ENCODE peak calls at places on chromosome 9, in six cellular contexts. One of them, this sample, is unnamed.
A peak's percentile ranks its signal among the peaks of the same experiment; 100 is the strongest.

GRCh38 chr9:123376218-123377071 is 20.4 kb downstream of the CRB2 start:
- DNase-seq in Peyer's patch: no peak
- DNase-seq in bronchial epithelial cell: no peak
- DNase-seq in right atrium auricular region: no peak
- DNase-seq in astrocyte of the cerebellum: no peak
- DNase-seq in fibroblast of pulmonary artery: no peak
- DNase-seq in this sample: no peak

GRCh38 chr9:76664120-76664519 is 100.1 kb upstream of the PCA3 start:
- DNase-seq in astrocyte of the cerebellum: no peak
- DNase-seq in Peyer's patch: no peak
- DNase-seq in fibroblast of pulmonary artery: no peak
- DNase-seq in bronchial epithelial cell: no peak
- DNase-seq in right atrium auricular region: no peak
- DNase-seq in this sample: no peak

GRCh38 chr9:133139246-133140173 is 18.5 kb upstream of the RALGDS start:
- DNase-seq in fibroblast of pulmonary artery: no peak
- DNase-seq in Peyer's patch: peak; percentile 57
- DNase-seq in bronchial epithelial cell: no peak
- DNase-seq in right atrium auricular region: no peak
- DNase-seq in astrocyte of the cerebellum: no peak
- DNase-seq in this sample: no peak

GRCh38 chr9:113990975-113991471 is 87.1 kb downstream of the AMBP start:
- DNase-seq in astrocyte of the cerebellum: no peak
- DNase-seq in Peyer's patch: peak; percentile 4
- DNase-seq in fibroblast of pulmonary artery: no peak
- DNase-seq in right atrium auricular region: no peak
- DNase-seq in bronchial epithelial cell: no peak
- DNase-seq in this sample: no peak

GRCh38 chr9:121226186-121226585 is 24.5 kb upstream of the RAB14 start:
- DNase-seq in fibroblast of pulmonary artery: no peak
- DNase-seq in Peyer's patch: no peak
- DNase-seq in right atrium auricular region: no peak
- DNase-seq in astrocyte of the cerebellum: no peak
- DNase-seq in bronchial epithelial cell: peak; percentile 53
- DNase-seq in this sample: no peak

GRCh38 chr9:125537442-125538091 is 169.4 kb downstream of the MAPKAP1 start:
- DNase-seq in astrocyte of the cerebellum: no peak
- DNase-seq in fibroblast of pulmonary artery: no peak
- DNase-seq in bronchial epithelial cell: no peak
- DNase-seq in right atrium auricular region: no peak
- DNase-seq in Peyer's patch: no peak
- DNase-seq in this sample: no peak

GRCh38 chr9:34741628-34742027 is 31.7 kb upstream of the CCL21 start:
- DNase-seq in bronchial epithelial cell: peak; percentile 22
- DNase-seq in right atrium auricular region: no peak
- DNase-seq in astrocyte of the cerebellum: no peak
- DNase-seq in fibroblast of pulmonary artery: peak; percentile 46
- DNase-seq in Peyer's patch: no peak
- DNase-seq in this sample: no peak

GRCh38 chr9:87475463-87475862 is 22.2 kb upstream of the DAPK1 start:
- DNase-seq in bronchial epithelial cell: no peak
- DNase-seq in right atrium auricular region: no peak
- DNase-seq in fibroblast of pulmonary artery: no peak
- DNase-seq in Peyer's patch: no peak
- DNase-seq in astrocyte of the cerebellum: no peak
- DNase-seq in this sample: no peak

GRCh38 chr9:37936376-37936775 is 32.4 kb upstream of the SLC25A51 start:
- DNase-seq in astrocyte of the cerebellum: no peak
- DNase-seq in right atrium auricular region: no peak
- DNase-seq in fibroblast of pulmonary artery: no peak
- DNase-seq in bronchial epithelial cell: no peak
- DNase-seq in Peyer's patch: no peak
- DNase-seq in this sample: no peak

GRCh38 chr9:131291795-131292315 is 2.3 kb downstream of the PLPP7 start:
- DNase-seq in astrocyte of the cerebellum: no peak
- DNase-seq in fibroblast of pulmonary artery: no peak
- DNase-seq in bronchial epithelial cell: no peak
- DNase-seq in Peyer's patch: no peak
- DNase-seq in right atrium auricular region: no peak
- DNase-seq in this sample: no peak

GRCh38 chr9:97852399-97853055 is 499 bp upstream of the FOXE1 start:
- DNase-seq in right atrium auricular region: no peak
- DNase-seq in bronchial epithelial cell: no peak
- DNase-seq in fibroblast of pulmonary artery: no peak
- DNase-seq in astrocyte of the cerebellum: no peak
- DNase-seq in Peyer's patch: no peak
- DNase-seq in this sample: no peak

GRCh38 chr9:97853844-97854695 is 1.0 kb downstream of the FOXE1 start:
- DNase-seq in bronchial epithelial cell: peak; percentile 48
- DNase-seq in astrocyte of the cerebellum: no peak
- DNase-seq in right atrium auricular region: no peak
- DNase-seq in fibroblast of pulmonary artery: peak; percentile 30
- DNase-seq in Peyer's patch: no peak
- DNase-seq in this sample: no peak

GRCh38 chr9:97852001-97852398 is 1.0 kb upstream of the FOXE1 start:
- DNase-seq in Peyer's patch: no peak
- DNase-seq in astrocyte of the cerebellum: no peak
- DNase-seq in fibroblast of pulmonary artery: no peak
- DNase-seq in bronchial epithelial cell: no peak
- DNase-seq in right atrium auricular region: no peak
- DNase-seq in this sample: no peak

GRCh38 chr9:97854696-97855485 is 1.9 kb downstream of the FOXE1 start:
- DNase-seq in fibroblast of pulmonary artery: no peak
- DNase-seq in right atrium auricular region: peak; percentile 43
- DNase-seq in astrocyte of the cerebellum: no peak
- DNase-seq in Peyer's patch: no peak
- DNase-seq in bronchial epithelial cell: no peak
- DNase-seq in this sample: no peak

DNA sequence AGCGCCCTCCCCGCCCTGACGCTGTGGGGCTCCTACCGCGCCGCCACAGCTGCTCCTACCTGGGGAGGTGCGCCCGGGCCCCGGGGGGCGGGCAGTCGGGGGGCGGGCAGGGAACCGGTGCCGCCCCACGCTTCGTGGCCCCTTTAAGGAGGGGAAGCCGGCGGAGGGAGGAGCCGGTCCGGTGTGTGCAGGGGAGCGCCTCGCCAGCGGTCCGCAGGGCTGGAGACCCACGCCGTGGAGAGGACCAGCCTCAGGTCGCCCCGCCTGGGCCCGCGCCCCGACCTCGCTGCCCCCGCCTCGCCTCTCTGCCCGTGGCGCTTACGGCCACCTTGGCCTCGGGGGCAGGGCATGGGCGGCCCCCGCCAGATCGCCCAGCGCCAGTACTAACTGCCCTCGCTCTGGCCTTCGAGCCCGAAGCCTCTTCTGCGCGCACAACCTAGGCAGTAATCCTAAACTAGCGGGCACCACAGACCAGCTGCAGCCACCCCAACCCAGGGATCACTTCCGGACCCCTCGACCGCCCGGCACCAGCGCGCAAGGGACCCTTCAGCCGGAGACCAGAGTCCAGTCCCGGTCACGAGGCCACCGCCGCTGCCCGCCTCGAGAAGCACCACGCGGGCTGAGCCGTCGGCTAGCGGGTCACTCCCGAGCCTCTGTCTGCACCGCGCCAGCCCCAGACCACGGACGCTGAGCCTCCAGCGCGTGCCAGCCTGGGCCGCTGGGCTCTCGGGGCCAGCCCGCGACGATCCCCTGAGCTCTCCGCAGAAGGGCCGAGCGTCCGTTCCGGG is at the start of gene FOXE1:
- DNase-seq in right atrium auricular region: no peak
- DNase-seq in fibroblast of pulmonary artery: no peak
- DNase-seq in astrocyte of the cerebellum: no peak
- DNase-seq in Peyer's patch: no peak
- DNase-seq in bronchial epithelial cell: no peak
- DNase-seq in this sample: no peak
- H3K4me3 ChIP-seq in right atrium auricular region: peak within 1 kb of the TSS; percentile 44
- H3K4me3 ChIP-seq in fibroblast of pulmonary artery: no peak within 1 kb of the TSS
- H3K4me3 ChIP-seq in astrocyte of the cerebellum: peak within 1 kb of the TSS; percentile 7
- H3K4me3 ChIP-seq in Peyer's patch: peak within 1 kb of the TSS; percentile 14
- H3K4me3 ChIP-seq in bronchial epithelial cell: peak within 1 kb of the TSS; percentile 44
- H3K4me3 ChIP-seq in this sample: peak within 1 kb of the TSS; percentile 17

GRCh38 chr9:100731038-100731556 is 153.2 kb downstream of the CAVIN4 start:
- DNase-seq in right atrium auricular region: no peak
- DNase-seq in fibroblast of pulmonary artery: no peak
- DNase-seq in astrocyte of the cerebellum: no peak
- DNase-seq in bronchial epithelial cell: no peak
- DNase-seq in Peyer's patch: no peak
- DNase-seq in this sample: no peak

GRCh38 chr9:100730126-100730525 is 152.2 kb downstream of the CAVIN4 start:
- DNase-seq in fibroblast of pulmonary artery: no peak
- DNase-seq in right atrium auricular region: no peak
- DNase-seq in astrocyte of the cerebellum: no peak
- DNase-seq in Peyer's patch: no peak
- DNase-seq in bronchial epithelial cell: no peak
- DNase-seq in this sample: no peak

GRCh38 chr9:100724932-100725331 is 147.1 kb downstream of the CAVIN4 start:
- DNase-seq in astrocyte of the cerebellum: no peak
- DNase-seq in fibroblast of pulmonary artery: no peak
- DNase-seq in Peyer's patch: no peak
- DNase-seq in bronchial epithelial cell: no peak
- DNase-seq in right atrium auricular region: no peak
- DNase-seq in this sample: no peak

GRCh38 chr9:100720922-100721321 is 143.0 kb downstream of the CAVIN4 start:
- DNase-seq in fibroblast of pulmonary artery: peak; percentile 71
- DNase-seq in right atrium auricular region: no peak
- DNase-seq in Peyer's patch: no peak
- DNase-seq in bronchial epithelial cell: no peak
- DNase-seq in astrocyte of the cerebellum: no peak
- DNase-seq in this sample: no peak

GRCh38 chr9:100725376-100725775 is 147.5 kb downstream of the CAVIN4 start:
- DNase-seq in Peyer's patch: no peak
- DNase-seq in right atrium auricular region: no peak
- DNase-seq in fibroblast of pulmonary artery: peak; percentile 30
- DNase-seq in bronchial epithelial cell: no peak
- DNase-seq in astrocyte of the cerebellum: no peak
- DNase-seq in this sample: no peak
- H3K4me3 ChIP-seq in Peyer's patch: no peak overlapping the region
- H3K4me3 ChIP-seq in right atrium auricular region: no peak overlapping the region
- H3K4me3 ChIP-seq in fibroblast of pulmonary artery: no peak overlapping the region
- H3K4me3 ChIP-seq in bronchial epithelial cell: no peak overlapping the region
- H3K4me3 ChIP-seq in astrocyte of the cerebellum: no peak overlapping the region
- H3K4me3 ChIP-seq in this sample: no peak overlapping the region

DNA sequence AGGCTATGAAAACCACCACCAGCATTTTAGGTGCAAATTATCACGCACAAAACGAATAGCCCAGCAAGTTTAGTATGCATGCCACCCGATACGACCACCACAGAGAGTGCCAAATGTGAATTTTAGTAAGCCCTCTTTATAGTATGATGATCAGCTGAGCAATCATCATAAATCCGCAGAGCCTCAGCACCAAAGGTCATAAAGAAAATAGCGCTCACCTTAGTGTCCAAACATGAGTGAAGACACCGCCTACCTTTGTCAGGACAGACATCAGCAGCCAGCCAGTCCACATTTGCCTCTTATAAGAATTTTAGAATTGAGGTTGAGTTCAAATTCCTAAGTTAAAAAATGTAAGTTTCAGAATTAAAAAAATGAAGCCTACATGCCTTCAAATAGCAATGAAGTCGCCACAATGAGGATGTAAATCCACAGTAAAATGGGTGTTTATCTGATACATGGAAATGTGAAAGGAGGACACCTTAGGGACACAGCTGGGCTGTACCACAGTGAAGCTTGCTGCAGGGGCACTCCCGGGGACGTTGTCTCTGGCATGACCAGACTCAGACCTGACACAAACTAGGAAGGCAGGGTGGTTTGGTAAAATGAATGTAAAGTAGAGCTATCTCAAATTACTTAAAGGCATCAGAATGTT is 149.0 kb downstream of the AUH start:
- DNase-seq in right atrium auricular region: no peak
- DNase-seq in fibroblast of pulmonary artery: no peak
- DNase-seq in bronchial epithelial cell: no peak
- DNase-seq in astrocyte of the cerebellum: no peak
- DNase-seq in Peyer's patch: no peak
- DNase-seq in this sample: no peak
- H3K4me3 ChIP-seq in right atrium auricular region: no peak overlapping the region
- H3K4me3 ChIP-seq in fibroblast of pulmonary artery: no peak overlapping the region
- H3K4me3 ChIP-seq in bronchial epithelial cell: no peak overlapping the region
- H3K4me3 ChIP-seq in astrocyte of the cerebellum: no peak overlapping the region
- H3K4me3 ChIP-seq in Peyer's patch: peak overlapping the region; percentile 2
- H3K4me3 ChIP-seq in this sample: no peak overlapping the region

DNA sequence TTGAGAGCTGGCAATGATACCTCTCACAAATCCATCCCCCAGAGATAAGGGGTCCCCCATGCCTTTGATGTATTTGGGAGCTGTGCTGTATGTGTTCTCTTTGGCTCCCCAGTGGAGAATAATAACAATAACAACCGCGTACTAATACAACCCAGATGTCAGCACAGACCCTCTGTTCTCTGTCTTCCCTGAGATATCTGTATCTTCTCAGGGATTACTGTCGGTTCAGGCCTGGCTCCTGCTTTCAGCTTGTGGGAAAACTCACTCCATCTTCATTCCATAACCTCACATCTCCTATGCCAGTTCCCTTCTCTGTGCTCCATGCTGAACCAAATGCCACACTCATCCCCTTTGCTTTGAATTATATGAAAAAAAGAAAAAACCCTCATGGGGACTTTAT is 76.2 kb downstream of the TMC1 start:
- DNase-seq in fibroblast of pulmonary artery: no peak
- DNase-seq in astrocyte of the cerebellum: no peak
- DNase-seq in bronchial epithelial cell: no peak
- DNase-seq in right atrium auricular region: no peak
- DNase-seq in Peyer's patch: no peak
- DNase-seq in this sample: no peak
- H3K4me3 ChIP-seq in fibroblast of pulmonary artery: no peak overlapping the region
- H3K4me3 ChIP-seq in astrocyte of the cerebellum: no peak overlapping the region
- H3K4me3 ChIP-seq in bronchial epithelial cell: no peak overlapping the region
- H3K4me3 ChIP-seq in right atrium auricular region: no peak overlapping the region
- H3K4me3 ChIP-seq in Peyer's patch: no peak overlapping the region
- H3K4me3 ChIP-seq in this sample: no peak overlapping the region

DNA sequence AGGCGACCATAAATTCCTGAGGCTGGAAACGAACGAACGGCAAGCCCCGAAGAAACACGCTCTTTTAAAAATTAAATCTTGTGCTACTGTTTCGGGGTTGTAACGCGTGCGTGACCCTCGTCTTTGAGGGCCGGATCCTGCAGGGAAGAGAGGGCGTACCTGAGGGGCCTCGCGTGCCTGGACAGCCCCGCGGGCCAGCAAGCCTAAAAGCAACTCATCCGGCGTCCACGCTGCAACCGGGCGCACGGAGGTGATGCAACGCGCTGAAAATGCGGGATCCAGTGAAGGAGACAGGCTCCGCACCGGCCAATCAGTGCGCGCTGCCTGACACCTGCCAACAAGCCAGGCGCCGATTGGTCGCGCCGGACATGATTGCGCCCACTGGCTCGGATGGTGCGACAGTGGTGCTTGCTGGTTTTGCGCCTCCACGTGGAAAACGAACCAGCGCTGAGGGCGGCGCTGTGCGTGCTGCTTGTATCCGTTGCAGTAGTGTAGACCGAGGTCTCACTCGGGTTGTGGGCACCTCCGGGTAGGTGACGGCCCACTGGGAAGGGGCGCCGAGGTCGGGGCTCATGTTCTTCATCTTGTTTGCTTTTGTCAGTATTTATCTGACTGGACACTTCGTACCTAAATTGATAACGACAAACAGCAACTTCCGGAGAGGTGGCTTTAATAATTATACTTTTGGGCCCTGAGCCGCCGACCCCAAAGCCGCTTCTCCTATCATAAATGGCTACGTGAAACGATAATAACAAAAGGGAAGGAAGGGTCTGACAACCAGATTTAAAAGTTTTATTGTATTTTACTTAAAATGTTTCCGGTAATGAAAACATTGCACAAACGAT is at the start of gene IARS1:
- DNase-seq in bronchial epithelial cell: peak; percentile 94
- DNase-seq in astrocyte of the cerebellum: peak; percentile 94
- DNase-seq in right atrium auricular region: peak; percentile 100
- DNase-seq in fibroblast of pulmonary artery: peak; percentile 99
- DNase-seq in Peyer's patch: peak; percentile 100
- DNase-seq in this sample: peak; percentile 96
- H3K4me3 ChIP-seq in bronchial epithelial cell: peak within 1 kb of the TSS; percentile 54
- H3K4me3 ChIP-seq in astrocyte of the cerebellum: peak within 1 kb of the TSS; percentile 82
- H3K4me3 ChIP-seq in right atrium auricular region: peak within 1 kb of the TSS; percentile 69
- H3K4me3 ChIP-seq in fibroblast of pulmonary artery: peak within 1 kb of the TSS; percentile 81
- H3K4me3 ChIP-seq in Peyer's patch: peak within 1 kb of the TSS; percentile 75
- H3K4me3 ChIP-seq in this sample: peak within 1 kb of the TSS; percentile 71

This sample was measured in skeletal muscle cell.